ENCODE peak calls at places on chromosome 15, in six cellular contexts. C is stimulated activated CD4-positive, alpha-beta T cell treated with anti-CD3 and anti-CD28 coated beads, Interleukin-4, amount 100 ng/mL, for 1 hour; L is H7; F is HTR-8/SVneo; R is Daoy; P is nephron progenitor cell. T is an unnamed sample.

GRCh38 chr15:71698752-71699151 is 111.6 kb upstream of the NR2E3 start:
- DNase-seq in C (no peak), L (no peak), F (no peak), R (no peak), P (no peak), T (no peak)

GRCh38 chr15:82239685-82240391 is 22.7 kb downstream of the EFL1 start:
- DNase-seq in C (no peak), L (no peak), F (no peak), R (no peak), P (no peak), T (no peak)

GRCh38 chr15:64144565-64145281 is 6.8 kb upstream of the SNX22 start:
- DNase-seq in C (no peak), L (no peak), F (no peak), R (no peak), P (no peak), T (no peak)

GRCh38 chr15:69160976-69161877 is 792 bp downstream of the GLCE start:
- DNase-seq in C (peak), L (peak), F (peak), R (peak), P (peak), T (no peak)

GRCh38 chr15:89127054-89127702 is 38.9 kb downstream of the ABHD2 start:
- DNase-seq in C (peak), L (no peak), F (no peak), R (no peak), P (no peak), T (no peak)

GRCh38 chr15:88902491-88902835 is 7.1 kb upstream of the HAPLN3 start:
- DNase-seq in C (no peak), L (peak), F (no peak), R (no peak), P (no peak), T (no peak)

GRCh38 chr15:58458076-58458475 is 26.3 kb downstream of the LIPC start:
- DNase-seq in C (no peak), L (no peak), F (no peak), R (no peak), P (no peak), T (no peak)

GRCh38 chr15:28984421-28985375 is 98.9 kb downstream of the APBA2 start:
- DNase-seq in C (no peak), L (no peak), F (no peak), R (peak), P (peak), T (no peak)

GRCh38 chr15:67914537-67915373 is 74.9 kb upstream of the RNU6-1 start:
- DNase-seq in C (no peak), L (peak), F (no peak), R (no peak), P (peak), T (no peak)

GRCh38 chr15:55589297-55589696 is 1.2 kb upstream of the PYGO1 start:
- DNase-seq in C (no peak), L (no peak), F (no peak), R (peak), P (no peak), T (no peak)

T was measured in HS-27A.